ENCODE peak calls at places on chromosomes 2 and 18, in four cellular contexts. V, T, J and U are unnamed samples.

GRCh38 chr2:61950133-61950560 is 44.7 kb downstream of the COMMD1 start:
- DNase-seq in T (no peak), J (no peak), V (no peak), U (no peak)

GRCh38 chr2:60453301-60453700 is 100.2 kb downstream of the BCL11A start:
- DNase-seq in V (no peak), T (no peak), J (no peak), U (no peak)

GRCh38 chr2:219171231-219171651 is 1.4 kb upstream of the SLC23A3 start:
- DNase-seq in J (peak; percentile 55), T (no peak), V (no peak), U (no peak)

GRCh38 chr2:85524567-85524923 is 14.4 kb upstream of the MAT2A start:
- DNase-seq in V (no peak), J (no peak), T (peak; percentile 67), U (no peak)

GRCh38 chr18:24014986-24015896 is 687 bp downstream of the TTC39C start:
- DNase-seq in J (peak; percentile 74), V (peak; percentile 22), T (peak; percentile 55), U (peak; percentile 46)

GRCh38 chr2:190649798-190650390 is 1.0 kb downstream of the NAB1 start:
- DNase-seq in J (no peak), T (no peak), V (no peak), U (no peak)

GRCh38 chr2:85583667-85584353 is 421 bp upstream of the VAMP5 start:
- DNase-seq in J (peak; percentile 63), T (no peak), V (no peak), U (no peak)

GRCh38 chr2:232982926-232983668 is 30.0 kb downstream of the NGEF start:
- DNase-seq in V (no peak), J (peak; percentile 21), T (peak; percentile 17), U (no peak)

GRCh38 chr2:57850415-57851130 is 196.0 kb upstream of the VRK2 start:
- DNase-seq in T (peak; percentile 38), V (no peak), J (no peak), U (no peak)

DNA sequence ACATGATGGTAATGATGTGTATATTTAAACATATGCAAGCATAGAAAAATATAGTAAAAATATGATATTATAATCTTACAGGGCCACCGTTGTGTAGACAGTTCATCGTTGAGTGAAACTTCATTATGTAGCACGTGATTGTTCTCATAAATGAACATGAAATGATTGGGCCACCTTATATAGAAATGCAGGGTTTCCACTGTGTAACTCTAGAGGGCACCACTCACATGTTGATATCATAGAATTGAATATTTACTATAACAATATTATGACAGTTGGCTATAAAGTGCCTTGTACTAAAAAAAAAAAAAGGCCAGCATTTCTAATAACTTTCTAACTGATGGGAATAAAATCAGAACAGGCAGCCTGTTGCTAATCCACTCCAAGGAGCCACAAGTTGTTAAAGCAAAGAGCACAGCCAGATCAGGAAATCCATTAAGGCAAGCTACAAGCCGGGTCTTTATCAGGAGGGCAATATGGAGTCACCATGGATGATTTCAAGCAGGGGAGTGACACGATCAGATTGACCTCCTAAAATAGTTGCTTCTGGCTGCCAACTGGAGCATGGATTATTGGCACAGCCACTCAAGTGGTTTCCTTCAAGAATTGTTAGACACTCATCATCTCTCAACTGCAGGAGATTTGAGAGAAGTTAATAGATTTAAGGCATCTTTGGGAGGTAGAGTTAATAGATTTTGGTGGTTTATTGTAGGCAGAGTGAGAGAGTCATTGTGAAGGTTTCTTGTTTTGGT is 16.7 kb downstream of the IL1F10 start:
- DNase-seq in T (no peak), V (no peak), J (no peak), U (no peak)
- TF ChIP-seq CTCF in T (no peak), V (peak; percentile 38), J (no peak), U (peak; percentile 36)

GRCh38 chr18:63131944-63132818 is 187.4 kb downstream of the BCL2 start:
- DNase-seq in V (no peak), J (no peak), T (no peak), U (no peak)
- H3K4me3 ChIP-seq in V (no peak overlapping the region), J (no peak overlapping the region), T (no peak overlapping the region), U (no peak overlapping the region)

GRCh38 chr2:12652723-12653122 is 64.0 kb upstream of the TRIB2 start:
- DNase-seq in V (no peak), T (no peak), J (no peak), U (peak; percentile 45)
- H3K27ac ChIP-seq in V (no peak overlapping the region), T (no peak overlapping the region), J (no peak overlapping the region), U (no peak overlapping the region)

GRCh38 chr2:12152888-12153287 is 406.5 kb downstream of the LPIN1 start:
- DNase-seq in J (no peak), T (no peak), V (no peak), U (no peak)
- TF ChIP-seq CTCF in J (no peak), T (no peak), V (no peak), U (no peak)

GRCh38 chr18:21080576-21080975 is 31.0 kb downstream of the ROCK1 start:
- DNase-seq in V (no peak), J (no peak), T (no peak), U (no peak)

GRCh38 chr18:21083017-21083416 is 28.6 kb downstream of the ROCK1 start:
- DNase-seq in T (no peak), V (no peak), J (no peak), U (no peak)

GRCh38 chr18:21085579-21086161 is 25.9 kb downstream of the ROCK1 start:
- DNase-seq in V (no peak), T (no peak), J (no peak), U (no peak)

GRCh38 chr18:21081425-21081824 is 30.2 kb downstream of the ROCK1 start:
- DNase-seq in V (no peak), T (no peak), J (no peak), U (no peak)

DNA sequence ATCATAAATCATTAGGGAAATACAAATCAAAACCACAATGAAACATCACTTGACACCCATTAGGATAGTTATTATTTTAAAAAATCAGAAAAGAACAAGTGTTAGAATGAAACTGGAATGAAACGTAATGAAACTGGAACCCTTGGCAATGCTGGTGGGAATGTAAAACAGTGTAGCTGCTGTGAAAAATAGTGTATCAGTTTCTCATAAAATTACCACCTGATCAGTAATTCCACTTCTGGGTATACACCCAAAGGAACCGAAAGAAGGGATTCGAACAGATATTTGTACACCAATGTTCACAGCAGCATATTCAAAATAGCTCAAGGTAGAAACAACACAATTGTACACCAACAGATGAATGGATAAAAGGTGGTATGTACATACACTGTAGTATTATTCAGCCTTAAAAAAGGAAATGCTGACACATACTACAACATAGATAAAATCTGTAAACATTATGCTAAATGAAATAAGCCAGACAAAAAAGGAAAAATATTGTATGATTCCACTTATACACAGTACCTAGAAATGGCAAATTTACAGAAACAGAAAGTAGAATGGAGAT is 27.0 kb downstream of the ROCK1 start:
- DNase-seq in T (no peak), J (no peak), V (no peak), U (no peak)
- H3K4me3 ChIP-seq in T (no peak overlapping the region), J (no peak overlapping the region), V (no peak overlapping the region), U (no peak overlapping the region)

GRCh38 chr18:12307251-12307736 is 747 bp upstream of the TUBB6 start:
- DNase-seq in V (no peak), J (no peak), T (no peak), U (peak; percentile 64)

GRCh38 chr18:12308386-12309100 is 502 bp downstream of the TUBB6 start:
- DNase-seq in J (no peak), T (peak; percentile 73), V (no peak), U (peak; percentile 85)

GRCh38 chr18:12309683-12310198 is 1.7 kb downstream of the TUBB6 start:
- DNase-seq in J (no peak), V (no peak), T (no peak), U (no peak)

GRCh38 chr18:12306752-12307151 is 1.3 kb upstream of the TUBB6 start:
- DNase-seq in T (no peak), V (no peak), J (no peak), U (no peak)

GRCh38 chr18:12307871-12308385 is at the start of gene TUBB6:
- DNase-seq in J (no peak), V (no peak), T (no peak), U (peak; percentile 81)
- H3K27ac ChIP-seq in J (no peak within 1 kb of the TSS), V (peak within 1 kb of the TSS; percentile 65), T (peak within 1 kb of the TSS; percentile 99), U (peak within 1 kb of the TSS; percentile 99)

DNA sequence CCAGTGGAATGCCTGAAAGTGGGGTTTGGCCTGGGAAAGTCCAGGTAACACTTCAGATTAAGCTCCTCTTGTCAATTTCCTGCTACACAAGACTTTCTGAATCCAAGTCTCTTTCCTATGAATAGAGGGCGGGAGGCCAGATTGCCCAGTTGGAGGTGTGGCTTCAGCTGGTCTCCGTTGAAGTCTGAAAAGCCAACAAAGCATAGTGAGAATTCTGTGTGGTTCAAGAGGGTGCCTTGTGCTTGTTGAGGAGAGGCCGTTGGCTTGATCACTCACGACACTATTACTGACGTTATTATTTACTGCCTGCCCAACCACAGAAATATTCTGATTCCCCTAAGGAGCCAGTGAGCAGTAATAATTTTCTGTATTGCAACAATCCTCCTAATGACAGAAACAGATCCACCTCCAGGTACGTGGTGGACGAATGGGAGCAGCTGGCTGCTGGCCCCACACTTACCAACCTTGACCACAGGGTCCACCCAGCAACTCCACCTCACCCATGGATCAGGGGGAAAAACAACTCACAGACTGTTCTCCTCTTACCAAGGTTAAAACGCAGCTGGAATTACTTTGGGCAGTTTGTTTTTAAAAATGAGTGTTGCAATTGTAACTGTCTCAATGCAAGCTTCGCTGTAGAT is 21.9 kb downstream of the NRP2 start:
- DNase-seq in J (no peak), V (no peak), T (no peak), U (no peak)
- TF ChIP-seq CTCF in J (no peak), V (no peak), T (no peak), U (no peak)

GRCh38 chr2:195659114-195659513 is 2.1 kb downstream of the SLC39A10 start:
- DNase-seq in V (no peak), T (no peak), J (no peak), U (no peak)
- H3K4me3 ChIP-seq in V (peak overlapping the region; percentile 95), T (peak overlapping the region; percentile 87), J (peak overlapping the region; percentile 57), U (peak overlapping the region; percentile 94)

DNA sequence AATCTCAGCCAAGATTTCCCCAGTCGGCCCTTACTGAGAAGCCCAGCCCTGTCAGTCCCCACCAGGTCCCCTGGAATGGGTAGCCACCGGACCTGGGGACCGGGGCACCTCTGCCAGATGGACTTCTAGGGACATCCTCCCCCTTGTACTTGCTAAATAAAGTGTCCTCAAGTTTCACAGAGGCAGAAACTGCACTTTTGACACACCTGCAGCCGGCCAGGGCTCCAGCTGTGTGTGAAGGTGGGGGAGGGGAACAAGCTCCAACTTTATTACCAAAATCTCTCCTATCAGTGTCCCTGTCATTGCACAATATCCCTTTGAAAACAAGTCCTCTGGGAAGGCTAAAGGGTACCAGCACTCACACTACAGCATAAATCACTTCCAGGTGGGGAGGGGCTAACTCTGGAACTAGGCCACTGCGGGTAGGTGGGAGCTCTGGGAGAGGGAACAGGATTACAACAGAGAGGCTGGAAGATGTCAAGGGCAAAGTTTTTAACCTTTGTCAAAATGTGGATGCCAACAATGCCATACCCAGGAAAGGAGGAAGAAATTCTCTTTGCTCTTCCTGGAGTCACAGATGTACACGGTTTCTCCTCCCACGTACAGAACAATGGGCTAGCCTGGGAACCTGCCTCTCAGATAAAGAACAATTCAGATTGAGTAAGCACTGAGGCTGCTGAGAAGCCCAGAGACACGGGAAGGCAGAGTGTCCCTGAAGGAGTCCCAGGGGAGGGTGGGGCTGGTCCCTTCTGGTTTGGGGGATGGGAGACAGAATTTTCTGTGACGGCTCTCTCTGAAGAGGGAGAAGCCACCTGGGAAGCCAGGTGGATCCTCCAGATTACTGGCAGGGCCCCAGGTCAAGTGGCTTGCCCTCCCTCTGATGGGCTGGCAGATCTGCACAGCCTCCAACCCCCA is 11.0 kb downstream of the SDC1 start:
- DNase-seq in V (no peak), T (no peak), J (no peak), U (no peak)
- H3K27ac ChIP-seq in V (no peak overlapping the region), T (peak overlapping the region; percentile 94), J (no peak overlapping the region), U (no peak overlapping the region)